ENCODE peak calls at places on chromosome 9, in six cellular contexts. H is fibroblast of mammary gland; Y is astrocyte; X is lung microvascular endothelial cell; P is CD4-positive, CD25-positive, alpha-beta regulatory T cell; T is posterior vena cava. U is an unnamed sample.

GRCh38 chr9:110669439-110669838 is 848 bp downstream of the MUSK start:
- DNase-seq in H (no peak), Y (peak), X (no peak), P (no peak), T (no peak), U (no peak)

GRCh38 chr9:72978724-72979123 is 25.9 kb upstream of the ALDH1A1 start:
- DNase-seq in H (no peak), Y (peak), X (no peak), P (no peak), T (no peak), U (no peak)

GRCh38 chr9:101999441-101999840 is 261.0 kb upstream of the GRIN3A start:
- DNase-seq in H (no peak), Y (no peak), X (no peak), P (no peak), T (no peak), U (no peak)

GRCh38 chr9:115988701-115989100 is 164.9 kb upstream of the PAPPA start:
- DNase-seq in H (no peak), Y (peak), X (no peak), P (no peak), T (no peak), U (no peak)

GRCh38 chr9:129776938-129777768 is 24.3 kb upstream of the PTGES start:
- DNase-seq in H (peak), Y (peak), X (peak), P (no peak), T (peak), U (peak)

GRCh38 chr9:110444911-110445310 is 107.2 kb upstream of the TXNDC8 start:
- DNase-seq in H (peak), Y (peak), X (no peak), P (no peak), T (no peak), U (peak)

GRCh38 chr9:35954942-35955546 is 2.9 kb downstream of the OR2S2 start:
- DNase-seq in H (peak), Y (peak), X (peak), P (peak), T (no peak), U (peak)

GRCh38 chr9:107153336-107153735 is 129.7 kb upstream of the RAD23B start:
- DNase-seq in H (peak), Y (peak), X (no peak), P (no peak), T (no peak), U (no peak)

GRCh38 chr9:75239176-75239575 is 150.9 kb downstream of the OSTF1 start:
- DNase-seq in H (peak), Y (peak), X (peak), P (no peak), T (no peak), U (no peak)

GRCh38 chr9:37292896-37293295 is 129.6 kb upstream of the GRHPR start:
- DNase-seq in H (no peak), Y (no peak), X (peak), P (no peak), T (no peak), U (no peak)

GRCh38 chr9:13823021-13823420 is 490.9 kb downstream of the NFIB start:
- DNase-seq in H (peak), Y (peak), X (no peak), P (no peak), T (no peak), U (no peak)

GRCh38 chr9:136513191-136513590 is 30.4 kb upstream of the SEC16A start:
- DNase-seq in H (no peak), Y (no peak), X (no peak), P (no peak), T (no peak), U (no peak)

GRCh38 chr9:123300554-123300953 is 32.2 kb upstream of the STRBP start:
- DNase-seq in H (no peak), Y (no peak), X (no peak), P (no peak), T (no peak), U (no peak)

GRCh38 chr9:92384373-92384772 is 20.0 kb downstream of the OGN start:
- DNase-seq in H (peak), Y (peak), X (peak), P (no peak), T (no peak), U (peak)

GRCh38 chr9:124720429-124721108 is 50.5 kb downstream of the NR6A1 start:
- DNase-seq in H (no peak), Y (no peak), X (no peak), P (no peak), T (no peak), U (no peak)

GRCh38 chr9:96858670-96859069 is 4.4 kb upstream of the ZNF782 start:
- DNase-seq in H (no peak), Y (no peak), X (no peak), P (no peak), T (no peak), U (no peak)

GRCh38 chr9:18980124-18980660 is 52.8 kb downstream of the SAXO1 start:
- DNase-seq in H (peak), Y (no peak), X (peak), P (no peak), T (no peak), U (no peak)

GRCh38 chr9:97858393-97858713 is 5.3 kb downstream of the FOXE1 start:
- DNase-seq in H (no peak), Y (no peak), X (no peak), P (no peak), T (no peak), U (no peak)

GRCh38 chr9:114034176-114034575 is 43.9 kb downstream of the AMBP start:
- DNase-seq in H (no peak), Y (no peak), X (no peak), P (no peak), T (peak), U (no peak)

GRCh38 chr9:129570450-129571297 is 50.2 kb downstream of the C9orf50 start:
- DNase-seq in H (peak), Y (peak), X (no peak), P (no peak), T (no peak), U (peak)

GRCh38 chr9:130310456-130310855 is 44.9 kb downstream of the HMCN2 start:
- DNase-seq in H (no peak), Y (no peak), X (no peak), P (no peak), T (no peak), U (no peak)

GRCh38 chr9:13266172-13266571 is 13.3 kb downstream of the MPDZ start:
- DNase-seq in H (peak), Y (peak), X (peak), P (no peak), T (no peak), U (no peak)

GRCh38 chr9:3809724-3810123 is 283.9 kb upstream of the RFX3 start:
- DNase-seq in H (peak), Y (no peak), X (no peak), P (no peak), T (no peak), U (no peak)

GRCh38 chr9:124297553-124297905 is 39.8 kb downstream of the NEK6 start:
- DNase-seq in H (peak), Y (peak), X (peak), P (no peak), T (no peak), U (peak)

GRCh38 chr9:36870960-36871359 is 163.1 kb downstream of the PAX5 start:
- DNase-seq in H (no peak), Y (no peak), X (no peak), P (no peak), T (peak), U (no peak)

GRCh38 chr9:16869140-16869903 is 1.1 kb downstream of the BNC2 start:
- DNase-seq in H (peak), Y (peak), X (no peak), P (no peak), T (no peak), U (no peak)

GRCh38 chr9:132026932-132027585 is 52.6 kb downstream of the MED27 start:
- DNase-seq in H (no peak), Y (peak), X (no peak), P (no peak), T (no peak), U (peak)